ENCODE peak calls at places on chromosomes 12 and 14, in six cellular contexts. R, F, M, K, X and Y are unnamed samples.
A peak's percentile ranks its signal among the peaks of the same experiment; 100 is the strongest.

GRCh38 chr14:35384386-35385041 is 20.0 kb downstream of the NFKBIA start:
- DNase-seq in R (no peak), F (no peak), M (peak; percentile 68), K (peak; percentile 65), X (no peak), Y (peak; percentile 32)

GRCh38 chr14:67472726-67473125 is 15.8 kb downstream of the TMEM229B start:
- DNase-seq in R (no peak), F (no peak), M (no peak), K (no peak), X (no peak), Y (no peak)

GRCh38 chr12:102681747-102682146 is 201.4 kb upstream of the IGF1 start:
- DNase-seq in R (no peak), F (no peak), M (no peak), K (no peak), X (no peak), Y (no peak)

GRCh38 chr12:65689508-65689907 is 134.8 kb upstream of the HMGA2 start:
- DNase-seq in R (no peak), F (no peak), M (no peak), K (no peak), X (no peak), Y (no peak)

GRCh38 chr12:14651371-14651770 is 45.0 kb downstream of the GUCY2C start:
- DNase-seq in R (no peak), F (no peak), M (no peak), K (no peak), X (no peak), Y (no peak)

GRCh38 chr12:31876568-31877424 is 82.4 kb upstream of the RESF1 start:
- DNase-seq in R (no peak), F (no peak), M (no peak), K (peak; percentile 16), X (no peak), Y (peak; percentile 46)

GRCh38 chr12:12898136-12898712 is 6.9 kb downstream of the GPRC5A start:
- DNase-seq in R (no peak), F (no peak), M (no peak), K (no peak), X (no peak), Y (no peak)

GRCh38 chr12:122835693-122836026 is 403 bp downstream of the HIP1R start:
- DNase-seq in R (no peak), F (peak; percentile 54), M (no peak), K (no peak), X (peak; percentile 34), Y (no peak)

GRCh38 chr14:96104469-96105057 is 65.4 kb downstream of the C14orf132 start:
- DNase-seq in R (no peak), F (peak; percentile 88), M (peak; percentile 79), K (peak; percentile 56), X (no peak), Y (peak; percentile 79)

GRCh38 chr12:18723752-18724151 is 14.1 kb downstream of the PLCZ1 start:
- DNase-seq in R (no peak), F (no peak), M (no peak), K (no peak), X (no peak), Y (no peak)

GRCh38 chr14:61505815-61506809 is 184.7 kb downstream of the PRKCH start:
- DNase-seq in R (no peak), F (no peak), M (no peak), K (no peak), X (no peak), Y (no peak)

GRCh38 chr12:65339161-65339560 is 60.7 kb downstream of the MSRB3 start:
- DNase-seq in R (no peak), F (no peak), M (no peak), K (no peak), X (no peak), Y (no peak)

GRCh38 chr12:69338120-69338859 is 9.9 kb upstream of the LYZ start:
- DNase-seq in R (no peak), F (no peak), M (no peak), K (no peak), X (no peak), Y (no peak)

GRCh38 chr14:38290601-38291190 is 34.8 kb upstream of the CLEC14A start:
- DNase-seq in R (no peak), F (no peak), M (no peak), K (no peak), X (no peak), Y (no peak)

GRCh38 chr12:1821805-1822204 is 1.4 kb downstream of the LRTM2 start:
- DNase-seq in R (peak; percentile 23), F (no peak), M (no peak), K (no peak), X (no peak), Y (no peak)

GRCh38 chr14:99382781-99383456 is 97.7 kb downstream of the SETD3 start:
- DNase-seq in R (no peak), F (no peak), M (no peak), K (no peak), X (no peak), Y (no peak)

GRCh38 chr12:26108915-26109314 is 15.9 kb downstream of the BHLHE41 start:
- DNase-seq in R (no peak), F (no peak), M (no peak), K (no peak), X (no peak), Y (no peak)

GRCh38 chr12:16198884-16199283 is 78.6 kb downstream of the SLC15A5 start:
- DNase-seq in R (peak; percentile 53), F (no peak), M (no peak), K (no peak), X (no peak), Y (peak; percentile 2)

GRCh38 chr12:69837191-69838085 is 12.4 kb downstream of the MYRFL start:
- DNase-seq in R (peak; percentile 43), F (no peak), M (peak; percentile 24), K (no peak), X (no peak), Y (peak; percentile 35)

GRCh38 chr12:127678945-127679344 is 588.0 kb upstream of the TMEM132C start:
- DNase-seq in R (no peak), F (no peak), M (no peak), K (no peak), X (no peak), Y (no peak)

GRCh38 chr12:71169286-71169685 is 11.5 kb upstream of the TSPAN8 start:
- DNase-seq in R (no peak), F (no peak), M (no peak), K (no peak), X (no peak), Y (no peak)

GRCh38 chr14:64788706-64789105 is 84.5 kb downstream of the PLEKHG3 start:
- DNase-seq in R (no peak), F (no peak), M (no peak), K (no peak), X (no peak), Y (peak; percentile 19)

GRCh38 chr14:78399316-78399889 is 229.2 kb downstream of the NRXN3 start:
- DNase-seq in R (peak; percentile 71), F (no peak), M (no peak), K (no peak), X (no peak), Y (peak; percentile 62)

GRCh38 chr14:39726563-39726962 is 294.3 kb upstream of the FBXO33 start:
- DNase-seq in R (no peak), F (no peak), M (no peak), K (no peak), X (no peak), Y (no peak)

GRCh38 chr14:71694888-71695505 is 237.2 kb upstream of the RGS6 start:
- DNase-seq in R (no peak), F (no peak), M (no peak), K (no peak), X (no peak), Y (no peak)

GRCh38 chr14:59882957-59883356 is 12.4 kb upstream of the RTN1 start:
- DNase-seq in R (peak; percentile 27), F (no peak), M (no peak), K (no peak), X (no peak), Y (no peak)

GRCh38 chr12:27119797-27120196 is 37.4 kb upstream of the C12orf71 start:
- DNase-seq in R (peak; percentile 50), F (no peak), M (no peak), K (no peak), X (no peak), Y (no peak)

GRCh38 chr12:89070603-89071002 is 281.7 kb downstream of the DUSP6 start:
- DNase-seq in R (no peak), F (no peak), M (no peak), K (no peak), X (no peak), Y (no peak)

DNA sequence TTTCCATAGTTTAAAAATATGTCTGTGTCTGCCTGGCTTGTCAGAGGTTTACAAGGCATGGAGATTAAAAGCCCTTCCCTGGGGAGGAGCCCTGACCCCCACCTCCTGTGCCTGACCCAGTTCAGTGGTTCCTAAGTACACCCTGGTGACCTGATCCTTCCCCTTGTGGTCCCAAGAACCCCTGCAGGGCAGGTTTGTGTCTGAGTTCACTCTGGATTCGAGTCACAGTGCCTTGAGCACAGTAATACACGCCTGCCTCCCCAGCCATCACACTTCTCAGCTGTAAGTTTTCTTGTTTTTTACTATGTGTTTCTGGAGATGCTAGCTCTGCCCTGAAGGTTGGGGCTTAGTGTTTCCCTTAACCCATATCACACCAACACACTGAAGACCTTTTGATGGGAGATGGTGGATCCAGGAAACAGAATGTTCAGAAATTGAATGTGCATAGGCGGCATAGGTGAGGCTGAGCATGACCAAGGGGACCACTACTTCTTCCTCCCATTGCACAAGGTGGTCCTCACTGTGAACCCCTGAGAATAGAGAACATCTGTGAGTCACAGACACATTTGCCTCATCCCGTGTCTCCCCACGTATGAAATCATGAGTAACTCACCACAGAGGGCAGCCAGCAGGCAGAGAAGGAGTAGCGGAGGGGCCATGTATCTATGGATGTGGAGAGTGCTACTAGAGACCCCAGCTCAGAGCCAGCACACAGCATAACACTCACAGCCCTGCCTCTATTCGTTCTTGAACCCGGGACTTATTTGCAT is 962.9 kb downstream of the TMEM121 start:
- DNase-seq in R (no peak), F (no peak), M (no peak), K (no peak), X (no peak), Y (no peak)
- H3K9me3 ChIP-seq in R (peaks cover 9% of the 10 kb centered on the region), F (no peaks in the 10 kb centered on the region), M (no peaks in the 10 kb centered on the region), K (peaks cover 8% of the 10 kb centered on the region), X (no peaks in the 10 kb centered on the region), Y (no peaks in the 10 kb centered on the region)

GRCh38 chr14:20412422-20412821 is 879 bp downstream of the TEP1 start:
- DNase-seq in R (no peak), F (no peak), M (no peak), K (no peak), X (no peak), Y (peak; percentile 13)
- H3K27ac ChIP-seq in R (no peak overlapping the region), F (no peak overlapping the region), M (peak overlapping the region; percentile 98), K (peak overlapping the region; percentile 97), X (peak overlapping the region; percentile 80), Y (no peak overlapping the region)

DNA sequence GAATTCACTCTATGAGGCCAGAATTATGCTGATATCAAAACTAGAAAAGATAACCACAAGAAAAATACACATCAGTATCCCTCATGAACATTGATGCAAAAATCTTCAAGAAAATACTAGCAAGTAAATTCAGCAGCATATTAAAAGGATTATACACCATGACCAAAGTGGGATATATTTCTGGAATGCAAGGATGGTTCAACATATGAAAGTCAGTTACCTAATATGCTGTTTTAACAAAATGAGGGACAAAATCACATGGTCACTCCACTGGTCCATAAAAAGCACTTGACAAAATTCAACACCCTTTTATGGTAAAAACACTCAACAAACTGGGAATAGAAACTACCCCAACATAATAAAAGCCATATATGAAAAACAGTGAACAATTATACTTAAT is 40.3 kb downstream of the TECPR2 start:
- DNase-seq in R (no peak), F (no peak), M (no peak), K (no peak), X (no peak), Y (no peak)
- H3K9me3 ChIP-seq in R (peaks cover 5% of the 10 kb centered on the region), F (no peaks in the 10 kb centered on the region), M (peaks cover 7% of the 10 kb centered on the region), K (peaks cover 34% of the 10 kb centered on the region), X (peaks cover 29% of the 10 kb centered on the region), Y (peaks cover 12% of the 10 kb centered on the region)

GRCh38 chr12:124686001-124686884 is 118.8 kb upstream of the NCOR2 start:
- DNase-seq in R (no peak), F (no peak), M (no peak), K (no peak), X (no peak), Y (peak; percentile 57)
- H3K27ac ChIP-seq in R (no peak overlapping the region), F (no peak overlapping the region), M (peak overlapping the region; percentile 17), K (peak overlapping the region; percentile 93), X (no peak overlapping the region), Y (peak overlapping the region; percentile 57)